ENCODE peak calls at places on chromosomes 12 and 14, in six cellular contexts. F is KBM-7; W is thoracic aorta; I is aorta; J is A172; S is activated T-helper 1 cell treated with anti-CD3 and anti-CD28 coated beads, Interleukin-2, amount 50 U/mL, for 16 hours. L is an unnamed sample.

GRCh38 chr12:3973269-3973884 is 100.2 kb upstream of the PARP11 start:
- DNase-seq in W (no peak), J (no peak), S (no peak), F (no peak), I (no peak), L (no peak)

GRCh38 chr14:63182967-63183366 is 21.3 kb upstream of the RHOJ start:
- DNase-seq in J (no peak), W (no peak), F (no peak), I (no peak), S (no peak), L (no peak)

GRCh38 chr14:54893151-54893760 is 9.4 kb downstream of the GCH1 start:
- DNase-seq in W (no peak), I (no peak), F (peak; percentile 48), J (peak; percentile 57), S (no peak), L (no peak)

GRCh38 chr14:74008843-74009499 is 10.1 kb downstream of the ENTPD5 start:
- DNase-seq in F (no peak), W (no peak), S (no peak), I (no peak), J (no peak), L (no peak)

GRCh38 chr12:87413784-87414183 is 615.4 kb downstream of the C12orf50 start:
- DNase-seq in I (no peak), F (no peak), J (peak; percentile 49), S (no peak), W (no peak), L (no peak)

GRCh38 chr14:31196839-31197477 is 10.6 kb downstream of the HECTD1 start:
- DNase-seq in J (no peak), F (no peak), S (no peak), W (no peak), I (no peak), L (no peak)

GRCh38 chr14:103867523-103867953 is 20.2 kb upstream of the PPP1R13B start:
- DNase-seq in F (no peak), S (no peak), I (peak; percentile 59), J (no peak), W (no peak), L (no peak)

GRCh38 chr14:21990116-21990515 is 316.5 kb upstream of the OR4E1 start:
- DNase-seq in W (no peak), I (no peak), S (no peak), J (no peak), F (peak; percentile 7), L (no peak)

GRCh38 chr12:130879212-130879686 is 7.4 kb downstream of the RAN start:
- DNase-seq in F (peak; percentile 32), S (no peak), W (no peak), J (no peak), I (no peak), L (no peak)

GRCh38 chr14:59463773-59464650 is 1.2 kb downstream of the GPR135 start:
- DNase-seq in W (no peak), S (no peak), F (no peak), I (peak; percentile 59), J (no peak), L (peak; percentile 48)

GRCh38 chr12:41619705-41620104 is 431.6 kb downstream of the PDZRN4 start:
- DNase-seq in F (no peak), J (no peak), W (no peak), S (no peak), I (no peak), L (no peak)

GRCh38 chr14:62066304-62066703 is 304.1 kb downstream of the SNAPC1 start:
- DNase-seq in I (no peak), J (no peak), S (no peak), W (no peak), F (no peak), L (no peak)

GRCh38 chr12:53205747-53206146 is 1.3 kb downstream of the ITGB7 start:
- DNase-seq in F (peak; percentile 35), I (peak; percentile 73), W (no peak), S (no peak), J (peak; percentile 70), L (no peak)

GRCh38 chr14:77268989-77269595 is 1.9 kb downstream of the NGB start:
- DNase-seq in J (no peak), F (no peak), I (no peak), W (no peak), S (no peak), L (no peak)

GRCh38 chr14:61841145-61841544 is 78.9 kb downstream of the SNAPC1 start:
- DNase-seq in J (no peak), F (no peak), W (no peak), S (no peak), I (no peak), L (no peak)

L was measured in psoas muscle.